ENCODE peak calls at places on chromosomes 16 and 17, in eight cellular contexts. U, S, I, H, D, X, G and F are unnamed samples.

GRCh38 chr17:49521521-49522185 is 26.6 kb downstream of the NGFR start:
- DNase-seq in U (no peak), S (peak; percentile 51), I (no peak), H (no peak), D (no peak), X (no peak), G (no peak), F (no peak)

GRCh38 chr17:79888811-79889634 is 49.8 kb upstream of the CBX4 start:
- DNase-seq in U (no peak), S (no peak), I (no peak), H (no peak), D (no peak), X (no peak), G (no peak), F (peak; percentile 79)

GRCh38 chr17:68057531-68057952 is 22.0 kb downstream of the KPNA2 start:
- DNase-seq in U (peak; percentile 42), S (peak; percentile 51), I (no peak), H (peak; percentile 50), D (peak; percentile 23), X (peak; percentile 3), G (peak; percentile 43), F (no peak)

GRCh38 chr16:85750827-85751641 is at the start of gene C16orf74:
- DNase-seq in U (no peak), S (peak; percentile 65), I (no peak), H (peak; percentile 73), D (peak; percentile 55), X (no peak), G (peak; percentile 66), F (peak; percentile 73)

GRCh38 chr16:11615756-11616447 is 29.2 kb upstream of the LITAF start:
- DNase-seq in U (peak; percentile 94), S (no peak), I (no peak), H (no peak), D (no peak), X (no peak), G (no peak), F (no peak)

GRCh38 chr16:53098526-53099317 is 43.9 kb downstream of the CHD9 start:
- DNase-seq in U (peak; percentile 75), S (peak; percentile 99), I (peak; percentile 89), H (peak; percentile 82), D (peak; percentile 81), X (peak; percentile 46), G (peak; percentile 91), F (peak; percentile 78)

GRCh38 chr17:72342061-72342460 is 221.2 kb downstream of the SOX9 start:
- DNase-seq in U (peak; percentile 43), S (peak; percentile 29), I (no peak), H (no peak), D (no peak), X (no peak), G (no peak), F (no peak)

GRCh38 chr17:63151981-63152523 is 186.0 kb downstream of the TANC2 start:
- DNase-seq in U (peak; percentile 76), S (peak; percentile 50), I (no peak), H (no peak), D (no peak), X (no peak), G (no peak), F (no peak)

GRCh38 chr17:28925912-28926365 is 23.1 kb upstream of the DHRS13 start:
- DNase-seq in U (no peak), S (peak; percentile 83), I (no peak), H (no peak), D (peak; percentile 49), X (peak; percentile 32), G (peak; percentile 60), F (no peak)

GRCh38 chr17:67712375-67712774 is 5.4 kb upstream of the NOL11 start:
- DNase-seq in U (no peak), S (no peak), I (no peak), H (no peak), D (no peak), X (no peak), G (no peak), F (no peak)

GRCh38 chr16:77662241-77662640 is 60.1 kb upstream of the NUDT7 start:
- DNase-seq in U (no peak), S (no peak), I (no peak), H (no peak), D (no peak), X (no peak), G (no peak), F (no peak)

GRCh38 chr16:53511403-53512280 is 8.6 kb upstream of the AKTIP start:
- DNase-seq in U (peak; percentile 91), S (no peak), I (no peak), H (no peak), D (no peak), X (no peak), G (no peak), F (peak; percentile 94)

GRCh38 chr16:80663078-80663477 is 122.3 kb downstream of the DYNLRB2 start:
- DNase-seq in U (no peak), S (no peak), I (no peak), H (no peak), D (no peak), X (no peak), G (peak; percentile 58), F (no peak)